ENCODE peak calls at places on chromosomes 6 and 20, in five cellular contexts. U, L, E, S and Y are unnamed samples.

GRCh38 chr20:49768204-49769124 is 44.2 kb upstream of the SLC9A8 start:
- DNase-seq in E (peak), U (peak), L (peak), S (peak), Y (peak)

GRCh38 chr6:138559153-138559552 is 59.9 kb upstream of the NHSL1 start:
- DNase-seq in S (no peak), U (no peak), E (no peak), L (no peak), Y (no peak)

GRCh38 chr20:58892126-58892931 is 39.8 kb downstream of the GNAS start:
- DNase-seq in E (peak), S (peak), U (no peak), L (peak), Y (peak)

GRCh38 chr20:51767867-51768758 is at the start of gene ATP9A:
- DNase-seq in L (peak), U (no peak), E (peak), S (peak), Y (peak)

GRCh38 chr6:34349226-34349625 is 43.2 kb downstream of the NUDT3 start:
- DNase-seq in L (no peak), S (no peak), U (no peak), E (no peak), Y (no peak)

GRCh38 chr6:7758456-7758855 is 32.6 kb downstream of the BMP6 start:
- DNase-seq in S (peak), L (no peak), U (peak), E (no peak), Y (peak)

GRCh38 chr6:121760640-121761213 is 325.3 kb downstream of the GJA1 start:
- DNase-seq in E (peak), S (no peak), U (no peak), L (no peak), Y (no peak)

GRCh38 chr6:128822271-128822670 is 60.7 kb upstream of the LAMA2 start:
- DNase-seq in S (peak), U (no peak), L (peak), E (no peak), Y (peak)

GRCh38 chr6:130324657-130325056 is 41.2 kb upstream of the TMEM200A start:
- DNase-seq in L (no peak), S (peak), U (no peak), E (no peak), Y (peak)

GRCh38 chr6:105324386-105325000 is 78.4 kb downstream of the PREP start:
- DNase-seq in U (no peak), E (no peak), L (no peak), S (peak), Y (peak)

GRCh38 chr20:49276895-49277785 is 717 bp downstream of the ZNFX1 start:
- DNase-seq in E (peak), S (no peak), L (peak), U (no peak), Y (no peak)

GRCh38 chr6:23522751-23523527 is 603.1 kb upstream of the NRSN1 start:
- DNase-seq in S (no peak), E (no peak), U (no peak), L (no peak), Y (no peak)

GRCh38 chr20:46206025-46206424 is 87.9 kb downstream of the CD40 start:
- DNase-seq in E (no peak), L (no peak), S (peak), U (peak), Y (peak)

GRCh38 chr20:17558941-17559304 is 11.0 kb upstream of the DSTN start:
- DNase-seq in E (no peak), U (no peak), S (no peak), L (no peak), Y (no peak)

GRCh38 chr20:43925786-43926185 is 11.1 kb downstream of the TOX2 start:
- DNase-seq in E (no peak), S (peak), U (no peak), L (no peak), Y (peak)

GRCh38 chr20:7704021-7704420 is 236.2 kb downstream of the HAO1 start:
- DNase-seq in L (no peak), S (no peak), U (no peak), E (no peak), Y (no peak)

GRCh38 chr6:100549406-100550167 is 84.9 kb upstream of the SIM1 start:
- DNase-seq in U (peak), L (no peak), S (peak), E (peak), Y (peak)

GRCh38 chr20:8756410-8756809 is 312.5 kb upstream of the PLCB4 start:
- DNase-seq in L (no peak), E (peak), U (no peak), S (peak), Y (peak)

GRCh38 chr20:25223179-25223661 is 24.7 kb upstream of the PYGB start:
- DNase-seq in E (peak), L (no peak), S (peak), U (peak), Y (peak)
- H3K4me3 ChIP-seq in E (no peak), L (no peak), S (no peak), U (peak), Y (no peak)

DNA sequence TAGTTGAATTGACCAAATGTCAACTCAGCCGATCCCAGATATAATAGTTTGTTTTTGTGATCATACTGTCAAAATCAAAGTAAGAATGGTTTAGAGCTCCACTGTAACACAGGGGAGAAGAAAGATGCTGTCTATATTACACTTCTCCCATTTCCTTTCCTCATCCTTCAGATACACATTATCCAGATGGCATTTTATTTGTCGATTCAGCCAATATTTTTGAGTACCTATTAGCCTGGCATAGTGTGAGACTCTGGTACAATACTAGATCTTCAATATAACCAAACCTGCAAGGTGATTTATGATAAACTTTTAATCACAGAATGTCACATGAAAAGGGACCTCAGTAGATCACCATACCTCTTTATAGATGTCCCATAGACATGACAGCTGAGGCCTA is 1.7 kb downstream of the FBXO9 start:
- DNase-seq in E (no peak), L (no peak), U (no peak), S (no peak), Y (no peak)
- H3K4me3 ChIP-seq in E (no peak), L (no peak), U (peak), S (peak), Y (no peak)

GRCh38 chr6:125203395-125203794 is 49.8 kb downstream of the TPD52L1 start:
- DNase-seq in E (no peak), S (no peak), L (no peak), U (peak), Y (no peak)
- H3K4me3 ChIP-seq in E (no peak), S (no peak), L (no peak), U (peak), Y (no peak)

DNA sequence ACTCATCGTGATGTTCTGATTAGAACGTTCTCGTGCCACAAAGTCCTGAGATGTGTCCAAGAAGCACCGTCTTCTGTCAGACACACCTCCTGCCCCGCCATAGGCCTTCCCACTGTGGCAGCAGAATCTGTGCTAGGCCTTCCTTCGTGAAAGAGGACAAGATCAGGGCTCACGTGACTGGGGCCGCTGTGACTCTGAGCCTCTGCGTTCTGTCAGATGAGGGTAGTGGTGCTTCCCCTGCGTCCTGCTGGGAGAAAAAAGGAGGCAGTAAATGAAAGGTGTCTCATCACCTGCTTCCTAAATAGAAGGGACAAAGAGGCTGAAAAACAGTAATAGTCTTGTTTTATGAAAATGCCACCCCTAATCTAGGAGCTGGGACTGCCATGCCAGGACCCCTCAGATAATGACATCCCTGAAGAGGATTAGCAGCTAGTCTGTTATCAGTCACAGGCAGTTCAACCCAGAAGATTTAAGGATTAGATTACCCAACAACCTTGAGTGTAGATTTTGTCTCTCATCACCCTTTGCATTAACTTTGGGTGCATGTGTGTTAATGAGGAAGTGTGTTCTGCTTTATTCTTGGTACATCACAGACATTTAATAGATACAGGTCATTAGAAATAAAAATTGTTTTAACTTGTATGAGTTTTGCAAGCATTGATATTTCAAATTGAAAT is 4.1 kb downstream of the DNAJC5 start:
- DNase-seq in E (no peak), L (no peak), U (no peak), S (no peak), Y (no peak)
- H3K4me3 ChIP-seq in E (no peak), L (no peak), U (no peak), S (no peak), Y (no peak)

GRCh38 chr6:131950767-131951575 is at the start of gene CCN2:
- DNase-seq in E (peak), L (peak), S (peak), U (peak), Y (peak)

GRCh38 chr6:131948692-131949614 is 2.2 kb downstream of the CCN2 start:
- DNase-seq in U (peak), E (peak), S (peak), L (peak), Y (peak)

GRCh38 chr6:131948221-131948661 is 2.9 kb downstream of the CCN2 start:
- DNase-seq in U (no peak), S (peak), E (peak), L (no peak), Y (peak)

GRCh38 chr6:131949909-131950766 is 1.0 kb downstream of the CCN2 start:
- DNase-seq in S (peak), L (peak), E (peak), U (no peak), Y (peak)

DNA sequence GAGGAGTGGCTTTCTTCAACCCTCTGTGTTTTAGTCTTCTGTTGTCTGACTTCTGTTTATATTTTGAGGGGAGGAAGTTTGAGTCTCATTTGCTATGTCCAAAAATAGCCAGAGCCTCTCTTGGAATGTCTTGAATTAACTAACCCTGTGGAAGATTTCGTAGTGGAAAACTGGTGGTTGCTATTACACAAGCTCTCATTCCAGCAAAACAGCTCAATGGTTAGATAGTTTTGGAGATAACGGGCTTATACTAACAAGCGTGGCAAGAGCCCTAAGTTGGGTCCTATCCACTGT is 1.6 kb downstream of the CCN2 start:
- DNase-seq in U (peak), L (no peak), E (no peak), S (peak), Y (no peak)
- H3K4me3 ChIP-seq in U (no peak), L (peak), E (no peak), S (peak), Y (peak)

GRCh38 chr6:28756555-28756918 is 167.2 kb downstream of the TRIM27 start:
- DNase-seq in L (no peak), U (no peak), S (no peak), E (no peak), Y (no peak)

GRCh38 chr6:28758818-28759235 is 165.0 kb downstream of the TRIM27 start:
- DNase-seq in S (no peak), L (no peak), E (no peak), U (no peak), Y (no peak)

GRCh38 chr6:28758046-28758817 is 165.6 kb downstream of the TRIM27 start:
- DNase-seq in S (peak), L (peak), U (peak), E (peak), Y (peak)

GRCh38 chr6:28751963-28752350 is 171.8 kb downstream of the TRIM27 start:
- DNase-seq in L (no peak), S (no peak), U (no peak), E (no peak), Y (no peak)

DNA sequence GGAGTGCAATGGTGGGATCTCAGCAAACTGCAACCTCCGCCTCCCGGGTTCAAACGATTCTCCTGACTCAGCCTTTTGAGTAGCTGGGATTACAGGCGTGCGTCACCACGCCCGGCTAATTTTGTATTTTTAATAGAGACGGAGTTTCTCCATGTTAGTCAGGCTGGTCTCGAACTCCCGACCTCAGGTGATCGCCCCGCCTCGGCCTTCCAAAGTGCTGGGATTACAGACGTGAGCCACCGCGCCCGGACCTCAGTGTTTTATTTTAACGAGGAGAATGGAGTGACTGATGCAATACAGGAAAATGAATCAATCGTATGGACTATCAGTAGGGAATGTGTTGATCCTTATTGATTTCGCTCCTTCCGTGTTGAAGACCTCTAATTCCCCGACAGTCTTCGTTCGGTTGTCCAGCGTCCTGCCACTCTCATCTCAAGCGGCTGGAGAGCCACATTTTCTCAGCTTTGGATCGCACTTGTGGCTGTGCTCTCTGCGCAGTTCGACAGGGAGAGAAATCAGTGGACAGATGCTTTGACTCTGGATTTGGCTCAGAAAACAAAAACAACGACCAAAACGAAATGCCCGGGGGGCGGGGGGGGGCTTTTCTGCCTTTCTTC is 166.2 kb downstream of the TRIM27 start:
- DNase-seq in U (no peak), L (no peak), S (no peak), E (peak), Y (no peak)
- H3K4me3 ChIP-seq in U (no peak), L (no peak), S (peak), E (peak), Y (no peak)

DNA sequence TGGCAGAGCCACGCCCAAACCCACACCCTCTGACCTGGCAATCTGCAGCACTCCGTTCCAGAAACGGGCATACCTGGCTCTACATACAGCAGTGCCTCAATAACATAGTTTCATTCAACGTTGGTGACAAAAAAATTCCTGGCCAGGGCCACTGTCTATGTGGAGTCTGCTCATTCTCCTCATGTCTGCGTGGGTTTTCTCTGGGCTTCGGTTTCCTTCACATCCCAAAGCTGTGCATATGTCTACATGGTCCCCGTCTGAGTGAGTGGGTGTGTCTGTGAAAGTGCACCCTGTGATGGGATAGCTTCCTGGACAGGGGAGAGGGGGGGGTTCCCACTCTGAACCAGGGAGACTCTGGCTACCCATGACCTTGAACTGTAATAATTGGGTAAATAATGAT is 2.1 kb downstream of the KIAA0319 start:
- DNase-seq in E (no peak), S (no peak), L (no peak), U (no peak), Y (no peak)
- H3K4me3 ChIP-seq in E (no peak), S (no peak), L (no peak), U (peak), Y (no peak)

GRCh38 chr20:32634041-32634805 is 39.5 kb downstream of the C20orf203 start:
- DNase-seq in E (no peak), S (no peak), U (no peak), L (no peak), Y (no peak)

GRCh38 chr20:32636821-32637220 is 36.9 kb downstream of the C20orf203 start:
- DNase-seq in U (no peak), S (no peak), L (peak), E (no peak), Y (no peak)

GRCh38 chr20:32637311-32637710 is 36.4 kb downstream of the C20orf203 start:
- DNase-seq in U (no peak), S (no peak), L (no peak), E (no peak), Y (no peak)

GRCh38 chr20:32636278-32636677 is 37.5 kb downstream of the C20orf203 start:
- DNase-seq in L (peak), S (peak), U (no peak), E (no peak), Y (peak)

GRCh38 chr20:32635764-32636163 is 38.0 kb downstream of the C20orf203 start:
- DNase-seq in S (peak), L (no peak), U (no peak), E (no peak), Y (peak)
- H3K4me3 ChIP-seq in S (no peak), L (no peak), U (no peak), E (no peak), Y (no peak)

DNA sequence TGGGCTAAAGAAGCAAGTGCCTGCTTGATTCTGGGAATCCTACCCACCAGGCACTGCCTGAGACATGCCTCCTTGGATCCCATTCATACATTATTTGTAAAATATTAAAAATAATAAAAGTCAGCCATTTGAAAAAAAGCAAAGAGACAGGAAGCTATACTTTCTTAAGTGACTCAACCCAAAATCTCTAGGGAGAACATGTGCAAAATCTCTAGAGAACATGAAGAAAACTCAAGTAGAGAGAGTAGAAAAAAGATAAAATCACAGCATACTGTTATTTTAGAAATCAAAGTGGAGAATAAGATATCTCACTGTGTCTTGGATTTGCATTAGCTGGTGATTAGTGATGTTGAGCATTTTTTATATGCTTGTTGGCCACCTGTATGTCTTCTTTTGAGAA is 197.2 kb upstream of the GGTLC1 start:
- DNase-seq in U (no peak), E (no peak), L (no peak), S (no peak), Y (peak)
- H3K4me3 ChIP-seq in U (no peak), E (no peak), L (no peak), S (no peak), Y (no peak)

GRCh38 chr6:36383608-36384007 is 3.9 kb downstream of the ETV7 start:
- DNase-seq in U (no peak), E (no peak), S (no peak), L (no peak), Y (no peak)
- H3K4me3 ChIP-seq in U (no peak), E (no peak), S (no peak), L (no peak), Y (no peak)